ENCODE peak calls at places on chromosome 16, in seven cellular contexts. O is K562, J is upper lobe of right lung, A is GM23338, T is IMR-90, L is Peyer's patch, W is dorsolateral prefrontal cortex. P is an unnamed sample.

GRCh38 chr16:67703626-67704025 is 15.5 kb downstream of the GFOD2 start:
- DNase-seq in O (no peak), T (no peak), L (no peak), A (no peak), W (no peak), J (no peak), P (no peak)

GRCh38 chr16:81523387-81524115 is 78.9 kb downstream of the CMIP start:
- DNase-seq in W (no peak), A (no peak), T (peak; percentile 87), J (peak; percentile 61), L (no peak), O (no peak), P (no peak)

GRCh38 chr16:68645494-68646388 is 631 bp downstream of the CDH3 start:
- DNase-seq in W (no peak), J (peak; percentile 67), O (no peak), L (no peak), A (peak; percentile 90), T (no peak), P (no peak)

GRCh38 chr16:51922476-51922875 is 624.5 kb downstream of the TOX3 start:
- DNase-seq in J (no peak), W (no peak), O (no peak), T (no peak), L (no peak), A (no peak), P (no peak)

GRCh38 chr16:66604376-66605176 is at the start of gene CMTM3:
- DNase-seq in J (peak; percentile 87), T (peak; percentile 45), W (peak; percentile 59), A (peak; percentile 84), O (peak; percentile 97), L (peak; percentile 67), P (peak; percentile 58)

GRCh38 chr16:3536271-3536671 is 35.5 kb downstream of the CLUAP1 start:
- DNase-seq in A (no peak), W (no peak), O (no peak), J (no peak), T (peak; percentile 93), L (no peak), P (no peak)

GRCh38 chr16:66273036-66273435 is 93.5 kb upstream of the CDH5 start:
- DNase-seq in T (no peak), L (no peak), A (no peak), W (no peak), O (no peak), J (no peak), P (no peak)

GRCh38 chr16:71807905-71808592 is 585 bp downstream of the AP1G1 start:
- DNase-seq in J (no peak), L (peak; percentile 36), O (peak; percentile 69), W (no peak), A (peak; percentile 32), T (peak; percentile 21), P (peak; percentile 27)

GRCh38 chr16:18975109-18975508 is 8.6 kb upstream of the TMC7 start:
- DNase-seq in J (no peak), W (no peak), A (no peak), O (no peak), T (no peak), L (no peak), P (no peak)

GRCh38 chr16:80948886-80949502 is 57.7 kb downstream of the CMC2 start:
- DNase-seq in A (peak; percentile 91), O (peak; percentile 72), J (peak; percentile 70), W (peak; percentile 70), L (no peak), T (peak; percentile 20), P (peak; percentile 11)

GRCh38 chr16:58734459-58734787 is 307 bp upstream of the GOT2 start:
- DNase-seq in A (no peak), L (no peak), W (no peak), O (no peak), J (no peak), T (no peak), P (no peak)

GRCh38 chr16:88978608-88979346 is 1.8 kb upstream of the CBFA2T3 start:
- DNase-seq in L (peak; percentile 90), T (no peak), W (no peak), O (peak; percentile 75), A (no peak), J (no peak), P (no peak)

GRCh38 chr16:53121666-53122065 is 66.9 kb downstream of the CHD9 start:
- DNase-seq in J (no peak), A (no peak), L (no peak), T (no peak), O (no peak), W (no peak), P (no peak)

GRCh38 chr16:69741519-69741918 is 13.2 kb downstream of the NOB1 start:
- DNase-seq in J (no peak), L (no peak), O (no peak), W (no peak), T (peak; percentile 67), A (no peak), P (no peak)

GRCh38 chr16:11612110-11612981 is 25.6 kb upstream of the LITAF start:
- DNase-seq in O (peak; percentile 46), T (no peak), A (peak; percentile 51), J (peak; percentile 90), W (no peak), L (peak; percentile 40), P (no peak)

GRCh38 chr16:88306860-88307545 is 75.8 kb upstream of the ZNF469 start:
- DNase-seq in J (no peak), T (peak; percentile 99), A (no peak), W (no peak), O (no peak), L (no peak), P (no peak)

GRCh38 chr16:78786635-78787034 is 687.2 kb downstream of the WWOX start:
- DNase-seq in O (no peak), A (no peak), T (no peak), J (no peak), W (no peak), L (no peak), P (no peak)

GRCh38 chr16:8850279-8850885 is 18.4 kb downstream of the CARHSP1 start:
- DNase-seq in A (no peak), T (peak; percentile 87), O (no peak), L (no peak), J (peak; percentile 68), W (no peak), P (no peak)

GRCh38 chr16:20763461-20764232 is at the start of gene ACSM3:
- DNase-seq in W (no peak), O (peak; percentile 92), L (peak; percentile 66), A (peak; percentile 92), J (peak; percentile 64), T (peak; percentile 76), P (peak; percentile 52)

GRCh38 chr16:57526498-57526897 is 9.9 kb downstream of the CCDC102A start:
- DNase-seq in A (no peak), L (no peak), T (no peak), J (no peak), O (no peak), W (no peak), P (no peak)

GRCh38 chr16:57374067-57374534 is 1.8 kb downstream of the CX3CL1 start:
- DNase-seq in T (peak; percentile 62), O (no peak), W (peak; percentile 57), A (no peak), J (no peak), L (no peak), P (no peak)

GRCh38 chr16:1670371-1670770 is 7.7 kb upstream of the JPT2 start:
- DNase-seq in A (no peak), O (no peak), W (no peak), J (no peak), T (no peak), L (no peak), P (no peak)

GRCh38 chr16:1669698-1670097 is 8.4 kb upstream of the JPT2 start:
- DNase-seq in J (no peak), O (no peak), A (no peak), L (no peak), T (no peak), W (no peak), P (no peak)

GRCh38 chr16:1668612-1669319 is 9.3 kb upstream of the JPT2 start:
- DNase-seq in O (no peak), L (no peak), A (no peak), T (no peak), J (no peak), W (no peak), P (no peak)

GRCh38 chr16:1673424-1674151 is 4.5 kb upstream of the JPT2 start:
- DNase-seq in J (no peak), W (no peak), T (no peak), O (no peak), L (no peak), A (no peak), P (no peak)

GRCh38 chr16:1670866-1671265 is 7.2 kb upstream of the JPT2 start:
- DNase-seq in O (no peak), A (no peak), T (no peak), J (no peak), L (no peak), W (no peak), P (no peak)
- TF ChIP-seq CTCF in O (no peak), A (no peak), T (no peak), J (no peak), L (no peak), W (no peak), P (no peak)

GRCh38 chr16:1277016-1277944 is 21.4 kb downstream of the TPSD1 start:
- DNase-seq in W (no peak), J (no peak), O (no peak), A (no peak), T (no peak), L (no peak), P (no peak)
- H3K27me3 ChIP-seq in W (no peaks in the 10 kb centered on the region), J (peaks cover 12% of the 10 kb centered on the region), O (peaks cover 23% of the 10 kb centered on the region), A (no peaks in the 10 kb centered on the region), T (peaks cover 57% of the 10 kb centered on the region), L (no peaks in the 10 kb centered on the region), P (peaks cover 20% of the 10 kb centered on the region)

DNA sequence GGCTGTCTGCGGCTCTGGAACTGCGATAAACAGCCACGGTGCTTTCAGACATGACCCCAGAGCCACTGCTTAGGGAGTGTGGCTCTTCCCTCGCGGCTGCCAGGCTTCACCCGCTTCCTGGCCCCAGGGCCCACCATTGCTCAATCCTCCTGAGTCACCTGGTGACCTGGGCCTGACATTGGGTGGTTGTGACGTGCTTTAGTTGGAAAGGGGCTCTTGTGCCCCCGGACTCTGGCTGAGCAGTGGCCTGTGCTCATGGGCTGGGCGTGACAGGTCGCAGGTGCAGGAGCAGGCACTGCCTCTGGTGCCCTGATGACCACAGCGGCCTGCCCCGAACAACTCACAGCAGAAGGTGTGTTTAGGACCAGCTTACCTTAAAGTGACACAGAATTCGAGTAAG is 8.6 kb upstream of the NUDT16L1 start:
- DNase-seq in J (no peak), T (no peak), O (no peak), A (no peak), W (no peak), L (no peak), P (no peak)
- H3K27ac ChIP-seq in J (no peak overlapping the region), T (no peak overlapping the region), O (no peak overlapping the region), A (no peak overlapping the region), W (no peak overlapping the region), L (no peak overlapping the region), P (no peak overlapping the region)

DNA sequence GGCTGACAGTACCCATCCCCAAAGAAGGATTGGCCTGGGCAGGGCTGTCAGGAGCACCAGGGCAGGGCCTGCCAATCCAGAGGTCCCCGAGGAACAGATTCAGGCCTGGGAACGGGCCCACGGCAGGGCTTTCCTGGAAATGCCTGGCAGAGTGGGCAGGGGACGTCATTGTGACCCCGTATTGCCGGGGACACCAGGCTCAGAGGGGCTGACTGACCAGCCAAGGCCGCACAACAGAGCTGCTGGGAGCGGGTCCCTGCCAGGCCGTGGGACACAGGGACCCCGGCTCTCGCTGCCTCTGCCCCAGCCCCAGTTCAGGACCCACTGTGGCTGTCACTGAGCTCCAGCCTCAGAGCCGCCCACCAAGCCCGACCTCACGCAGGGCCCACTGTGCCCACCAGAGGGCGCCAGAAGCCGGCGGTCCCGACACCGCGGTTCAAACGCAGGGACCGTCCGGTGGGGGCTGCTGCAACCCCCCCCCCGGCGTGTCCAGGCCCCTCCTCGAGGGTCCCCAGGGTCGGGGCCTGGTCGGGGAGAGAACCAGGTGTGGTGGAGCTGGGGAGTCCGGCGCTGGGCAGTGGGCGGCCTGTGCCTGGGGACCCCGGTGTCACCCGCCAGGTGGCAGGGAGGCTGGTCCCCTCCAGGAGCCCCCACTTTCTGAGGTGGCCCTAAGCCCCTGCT is 15.2 kb upstream of the SSTR5 start:
- DNase-seq in A (peak; percentile 65), L (no peak), W (peak; percentile 75), J (no peak), O (peak; percentile 68), T (no peak), P (peak; percentile 66)
- TF ChIP-seq CTCF in A (peak; percentile 78), L (peak; percentile 30), W (peak; percentile 85), J (peak; percentile 66), O (peak; percentile 59), T (peak; percentile 65), P (peak; percentile 73)

P was measured in CD4-positive, alpha-beta T cell.